ENCODE peak calls at places on chromosomes 2 and 18, in eight cellular contexts. K, J, S, H, G, B, D and X are unnamed samples.

GRCh38 chr2:241762933-241763369 is 13.7 kb upstream of the GAL3ST2 start:
- DNase-seq in K (peak), J (peak), S (peak), H (no peak), G (no peak), B (no peak), D (peak), X (no peak)

GRCh38 chr18:32674491-32674890 is 98.3 kb downstream of the KLHL14 start:
- DNase-seq in K (no peak), J (no peak), S (no peak), H (no peak), G (no peak), B (no peak), D (no peak), X (peak)

GRCh38 chr18:45910405-45911023 is 56.6 kb downstream of the EPG5 start:
- DNase-seq in K (no peak), J (peak), S (peak), H (peak), G (peak), B (peak), D (peak), X (peak)

GRCh38 chr18:45745817-45746461 is 22.0 kb downstream of the SLC14A1 start:
- DNase-seq in K (no peak), J (no peak), S (no peak), H (no peak), G (peak), B (no peak), D (no peak), X (no peak)

GRCh38 chr2:159438720-159439353 is 152.3 kb upstream of the WDSUB1 start:
- DNase-seq in K (no peak), J (no peak), S (no peak), H (no peak), G (no peak), B (no peak), D (no peak), X (no peak)

GRCh38 chr2:188475945-188476344 is 184.3 kb downstream of the GULP1 start:
- DNase-seq in K (no peak), J (no peak), S (no peak), H (no peak), G (no peak), B (no peak), D (no peak), X (no peak)

GRCh38 chr2:230875347-230876315 is 10.9 kb downstream of the ITM2C start:
- DNase-seq in K (no peak), J (peak), S (no peak), H (no peak), G (no peak), B (no peak), D (no peak), X (no peak)

GRCh38 chr2:69863310-69863709 is 30.4 kb upstream of the SNRNP27 start:
- DNase-seq in K (no peak), J (no peak), S (no peak), H (no peak), G (no peak), B (no peak), D (peak), X (no peak)

GRCh38 chr18:62486290-62486964 is 36.4 kb upstream of the ZCCHC2 start:
- DNase-seq in K (no peak), J (no peak), S (peak), H (peak), G (no peak), B (peak), D (peak), X (no peak)

GRCh38 chr2:80167284-80167808 is 137.2 kb downstream of the LRRTM1 start:
- DNase-seq in K (no peak), J (no peak), S (no peak), H (no peak), G (no peak), B (no peak), D (no peak), X (no peak)

GRCh38 chr2:86623549-86624547 is at the start of gene RNF103:
- DNase-seq in K (peak), J (peak), S (peak), H (peak), G (peak), B (peak), D (peak), X (peak)

GRCh38 chr2:177147093-177147694 is 65.4 kb upstream of the HNRNPA3 start:
- DNase-seq in K (no peak), J (no peak), S (no peak), H (no peak), G (no peak), B (no peak), D (peak), X (peak)

GRCh38 chr2:210267698-210268097 is 42.5 kb upstream of the ACADL start:
- DNase-seq in K (no peak), J (no peak), S (no peak), H (no peak), G (no peak), B (no peak), D (no peak), X (no peak)

GRCh38 chr18:12102136-12102842 is 8.6 kb downstream of the ANKRD62 start:
- DNase-seq in K (no peak), J (no peak), S (no peak), H (no peak), G (no peak), B (no peak), D (no peak), X (no peak)

GRCh38 chr18:58608216-58608615 is 20.7 kb downstream of the ALPK2 start:
- DNase-seq in K (no peak), J (no peak), S (no peak), H (no peak), G (no peak), B (no peak), D (no peak), X (no peak)

GRCh38 chr2:71938108-71938507 is 209.6 kb downstream of the CYP26B1 start:
- DNase-seq in K (no peak), J (peak), S (peak), H (no peak), G (no peak), B (no peak), D (no peak), X (no peak)

GRCh38 chr2:47056374-47056773 is 98.7 kb downstream of the STPG4 start:
- DNase-seq in K (no peak), J (no peak), S (no peak), H (no peak), G (no peak), B (no peak), D (no peak), X (no peak)

GRCh38 chr2:42828487-42829416 is 36.4 kb upstream of the HAAO start:
- DNase-seq in K (peak), J (peak), S (peak), H (peak), G (peak), B (no peak), D (peak), X (peak)

GRCh38 chr2:236166781-236167296 is 1.3 kb downstream of the GBX2 start:
- DNase-seq in K (no peak), J (no peak), S (no peak), H (no peak), G (no peak), B (no peak), D (peak), X (peak)

GRCh38 chr2:24822049-24822706 is 29.0 kb downstream of the CENPO start:
- DNase-seq in K (peak), J (no peak), S (no peak), H (no peak), G (no peak), B (no peak), D (no peak), X (peak)

GRCh38 chr2:24825883-24826800 is 32.9 kb downstream of the CENPO start:
- DNase-seq in K (peak), J (peak), S (no peak), H (no peak), G (no peak), B (no peak), D (no peak), X (peak)

GRCh38 chr2:24824966-24825882 is 32.0 kb downstream of the CENPO start:
- DNase-seq in K (peak), J (peak), S (no peak), H (peak), G (no peak), B (no peak), D (peak), X (peak)

GRCh38 chr2:24821433-24821891 is 28.2 kb downstream of the CENPO start:
- DNase-seq in K (peak), J (peak), S (no peak), H (no peak), G (no peak), B (no peak), D (no peak), X (no peak)

DNA sequence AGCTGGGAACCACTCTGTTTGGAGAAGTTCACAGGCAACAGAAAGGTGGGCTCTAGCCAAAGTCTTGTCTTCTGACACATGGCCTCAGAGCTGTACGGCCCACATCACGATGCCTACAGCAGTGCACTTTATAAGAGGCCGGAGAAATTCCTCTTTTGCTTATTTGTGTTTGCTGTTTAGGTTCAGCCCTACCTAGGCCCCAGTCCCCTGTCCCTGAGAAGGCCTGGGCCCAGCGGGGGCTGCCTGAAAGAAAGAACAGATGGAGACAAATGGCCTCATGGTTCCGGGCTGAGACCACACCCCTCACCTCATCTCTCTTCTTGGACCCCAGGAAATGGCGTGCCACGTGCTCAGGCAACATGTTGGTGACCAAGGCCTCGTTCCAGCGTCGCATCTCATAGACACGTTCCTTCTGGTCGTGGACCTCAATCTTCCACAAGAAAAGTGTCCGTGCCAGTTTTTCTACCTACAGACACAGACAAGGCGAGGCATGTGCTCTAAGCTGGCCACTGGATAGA is 30.9 kb downstream of the CENPO start:
- DNase-seq in K (peak), J (peak), S (no peak), H (no peak), G (no peak), B (no peak), D (no peak), X (no peak)
- TF ChIP-seq POLR2AphosphoS5 in K (no peak), J (no peak), S (no peak), H (no peak), G (no peak), B (no peak), D (no peak), X (no peak)

GRCh38 chr2:196977491-196977890 is 51.0 kb upstream of the PGAP1 start:
- DNase-seq in K (no peak), J (no peak), S (no peak), H (no peak), G (no peak), B (no peak), D (no peak), X (no peak)

GRCh38 chr2:196984888-196985287 is 58.4 kb upstream of the PGAP1 start:
- DNase-seq in K (no peak), J (no peak), S (no peak), H (no peak), G (no peak), B (no peak), D (no peak), X (no peak)

GRCh38 chr2:196983934-196984333 is 57.4 kb upstream of the PGAP1 start:
- DNase-seq in K (no peak), J (no peak), S (no peak), H (no peak), G (no peak), B (no peak), D (no peak), X (no peak)

GRCh38 chr2:196980498-196980897 is 54.0 kb upstream of the PGAP1 start:
- DNase-seq in K (no peak), J (no peak), S (no peak), H (no peak), G (no peak), B (no peak), D (no peak), X (no peak)

GRCh38 chr2:196979976-196980375 is 53.5 kb upstream of the PGAP1 start:
- DNase-seq in K (no peak), J (no peak), S (no peak), H (no peak), G (no peak), B (no peak), D (no peak), X (no peak)
- H3K4me3 ChIP-seq in K (no peak), J (no peak), S (no peak), H (no peak), G (no peak), B (no peak), D (no peak), X (no peak)

GRCh38 chr2:216216951-216217903 is 108.1 kb downstream of the XRCC5 start:
- DNase-seq in K (no peak), J (peak), S (no peak), H (no peak), G (no peak), B (peak), D (peak), X (no peak)

GRCh38 chr2:216219866-216220265 is 110.7 kb downstream of the XRCC5 start:
- DNase-seq in K (no peak), J (no peak), S (no peak), H (no peak), G (no peak), B (no peak), D (no peak), X (no peak)

GRCh38 chr2:216214768-216215167 is 105.6 kb downstream of the XRCC5 start:
- DNase-seq in K (no peak), J (no peak), S (no peak), H (no peak), G (no peak), B (no peak), D (no peak), X (no peak)

GRCh38 chr2:216217904-216218260 is 108.7 kb downstream of the XRCC5 start:
- DNase-seq in K (no peak), J (no peak), S (no peak), H (no peak), G (no peak), B (no peak), D (no peak), X (no peak)

GRCh38 chr2:216215991-216216390 is 106.8 kb downstream of the XRCC5 start:
- DNase-seq in K (no peak), J (no peak), S (no peak), H (no peak), G (no peak), B (no peak), D (peak), X (peak)
- H3K27ac ChIP-seq in K (no peak), J (peak), S (no peak), H (no peak), G (no peak), B (no peak), D (no peak), X (no peak)

GRCh38 chr18:10062292-10062940 is 148.6 kb downstream of the VAPA start:
- DNase-seq in K (no peak), J (no peak), S (no peak), H (no peak), G (no peak), B (no peak), D (no peak), X (no peak)
- TF ChIP-seq POLR2AphosphoS5 in K (peak), J (no peak), S (no peak), H (no peak), G (no peak), B (no peak), D (no peak), X (no peak)

GRCh38 chr2:39937621-39938020 is 158.6 kb upstream of the THUMPD2 start:
- DNase-seq in K (no peak), J (no peak), S (no peak), H (no peak), G (no peak), B (no peak), D (no peak), X (no peak)
- H3K4me3 ChIP-seq in K (no peak), J (no peak), S (no peak), H (no peak), G (no peak), B (no peak), D (no peak), X (no peak)

GRCh38 chr2:119323459-119323858 is 43.2 kb downstream of the C2orf76 start:
- DNase-seq in K (no peak), J (no peak), S (no peak), H (no peak), G (no peak), B (no peak), D (no peak), X (no peak)

GRCh38 chr2:119316066-119316465 is 50.6 kb downstream of the C2orf76 start:
- DNase-seq in K (no peak), J (no peak), S (no peak), H (no peak), G (no peak), B (no peak), D (no peak), X (no peak)

GRCh38 chr2:119315241-119315925 is 51.3 kb downstream of the C2orf76 start:
- DNase-seq in K (no peak), J (no peak), S (no peak), H (no peak), G (no peak), B (no peak), D (no peak), X (no peak)

GRCh38 chr2:119317556-119317955 is 49.1 kb downstream of the C2orf76 start:
- DNase-seq in K (no peak), J (no peak), S (no peak), H (no peak), G (no peak), B (no peak), D (no peak), X (no peak)

DNA sequence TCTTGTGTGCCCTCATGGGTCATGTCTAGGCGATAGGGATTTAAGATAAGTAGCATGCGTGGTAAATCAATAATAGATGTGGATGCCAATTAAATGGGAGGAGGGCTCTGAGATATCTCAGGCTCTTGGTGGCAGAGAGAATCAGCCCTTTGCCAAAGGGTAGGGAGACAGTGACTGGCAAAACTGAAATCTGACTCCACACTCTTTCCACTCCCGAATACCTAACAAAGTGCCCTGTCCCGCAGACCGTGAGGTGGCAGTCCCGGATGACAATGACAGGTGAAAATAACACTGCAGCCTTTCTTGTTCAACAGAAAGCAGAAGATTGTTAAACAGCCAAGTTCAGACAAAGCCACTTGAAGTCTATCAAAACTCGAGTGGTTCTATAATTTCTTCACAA is 47.0 kb downstream of the C2orf76 start:
- DNase-seq in K (no peak), J (no peak), S (no peak), H (no peak), G (no peak), B (no peak), D (no peak), X (no peak)
- H3K27ac ChIP-seq in K (no peak), J (no peak), S (no peak), H (no peak), G (no peak), B (no peak), D (no peak), X (no peak)

DNA sequence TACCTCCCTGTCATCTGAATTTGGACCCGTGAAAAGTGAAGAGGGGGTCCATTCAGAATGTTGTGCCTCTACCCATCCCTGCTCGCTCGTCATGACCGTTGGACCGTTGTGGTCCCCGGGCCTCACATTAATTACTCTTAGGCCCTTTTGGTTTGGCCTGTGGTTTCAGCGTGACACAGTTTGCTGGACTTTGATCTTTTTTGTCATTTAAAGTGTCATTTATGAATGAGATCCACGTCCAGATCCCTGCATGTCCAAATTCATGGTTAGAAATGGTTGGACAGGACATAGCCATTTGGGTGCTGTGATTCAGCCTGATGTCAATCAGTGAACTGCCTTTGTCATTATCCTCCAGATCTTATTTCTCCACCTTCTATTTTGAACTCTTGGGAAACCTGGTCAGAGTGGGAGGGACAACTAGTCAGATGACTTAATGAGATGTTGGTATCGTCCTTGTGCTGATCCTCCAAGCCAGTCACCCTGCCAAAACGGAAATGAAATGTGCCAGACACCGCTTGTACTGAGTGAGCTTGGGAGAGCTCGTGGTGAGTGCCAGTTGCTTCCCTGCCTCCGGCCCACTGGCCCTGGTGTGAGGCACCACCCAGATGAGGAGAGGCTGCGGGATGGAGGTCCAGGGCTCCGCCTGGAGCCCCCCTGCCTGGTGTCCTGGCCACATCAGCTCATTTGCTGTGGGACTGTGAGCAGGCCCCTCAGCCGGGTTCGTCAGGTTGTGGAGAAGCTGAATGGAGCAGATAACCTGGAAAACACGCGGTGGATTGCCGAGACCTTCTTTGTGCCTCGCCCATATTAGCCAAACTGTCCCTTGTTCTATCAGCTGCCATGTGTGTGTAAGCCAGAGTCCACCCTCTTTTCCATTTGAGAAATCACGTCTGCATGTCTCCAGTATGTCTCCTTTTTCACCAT is 70.0 kb downstream of the DGKD start:
- DNase-seq in K (no peak), J (no peak), S (peak), H (no peak), G (no peak), B (no peak), D (no peak), X (no peak)
- TF ChIP-seq POLR2AphosphoS5 in K (no peak), J (peak), S (no peak), H (no peak), G (no peak), B (no peak), D (no peak), X (no peak)

GRCh38 chr2:7835693-7836680 is 845.9 kb upstream of the ID2 start:
- DNase-seq in K (no peak), J (no peak), S (no peak), H (no peak), G (no peak), B (no peak), D (no peak), X (no peak)
- H3K4me3 ChIP-seq in K (no peak), J (no peak), S (no peak), H (no peak), G (no peak), B (no peak), D (no peak), X (no peak)

GRCh38 chr2:28348149-28348567 is 44.5 kb upstream of the FOSL2 start:
- DNase-seq in K (peak), J (peak), S (no peak), H (no peak), G (no peak), B (no peak), D (no peak), X (no peak)
- H3K27ac ChIP-seq in K (no peak), J (peak), S (no peak), H (no peak), G (no peak), B (no peak), D (no peak), X (no peak)